ENCODE peak calls at places on chromosome 11, in seven cellular contexts. B, W, S, J, P, X and U are unnamed samples.

GRCh38 chr11:57456960-57457642 is 3.2 kb upstream of the RTN4RL2 start:
- DNase-seq in B (peak), W (no peak), S (peak), J (peak), P (peak), X (peak), U (peak)

GRCh38 chr11:27830206-27830605 is 130.0 kb upstream of the BDNF start:
- DNase-seq in B (no peak), W (no peak), S (no peak), J (no peak), P (no peak), X (peak), U (no peak)

GRCh38 chr11:116093481-116093880 is 589.3 kb upstream of the CADM1 start:
- DNase-seq in B (no peak), W (no peak), S (no peak), J (no peak), P (no peak), X (no peak), U (no peak)

GRCh38 chr11:133531971-133532651 is at the start of gene OPCML:
- DNase-seq in B (no peak), W (no peak), S (no peak), J (no peak), P (no peak), X (no peak), U (no peak)

GRCh38 chr11:113557926-113558325 is 82.7 kb upstream of the DRD2 start:
- DNase-seq in B (no peak), W (no peak), S (no peak), J (no peak), P (no peak), X (no peak), U (no peak)

GRCh38 chr11:102430158-102430836 is 22.3 kb downstream of the TMEM123 start:
- DNase-seq in B (no peak), W (no peak), S (no peak), J (peak), P (no peak), X (peak), U (no peak)

GRCh38 chr11:111922803-111923202 is 4.1 kb downstream of the C11orf52 start:
- DNase-seq in B (no peak), W (no peak), S (no peak), J (peak), P (peak), X (peak), U (peak)

GRCh38 chr11:108591893-108592292 is 1.7 kb downstream of the EXPH5 start:
- DNase-seq in B (no peak), W (no peak), S (no peak), J (no peak), P (no peak), X (no peak), U (no peak)

GRCh38 chr11:78987748-78988147 is 413.1 kb upstream of the NARS2 start:
- DNase-seq in B (no peak), W (no peak), S (no peak), J (no peak), P (no peak), X (no peak), U (no peak)

GRCh38 chr11:105489431-105489830 is 120.4 kb upstream of the GRIA4 start:
- DNase-seq in B (no peak), W (no peak), S (no peak), J (no peak), P (no peak), X (no peak), U (peak)

GRCh38 chr11:134524876-134525845 is 113.1 kb upstream of the B3GAT1 start:
- DNase-seq in B (peak), W (no peak), S (no peak), J (no peak), P (no peak), X (no peak), U (no peak)

GRCh38 chr11:77250881-77251640 is 50.4 kb downstream of the GDPD4 start:
- DNase-seq in B (no peak), W (peak), S (no peak), J (peak), P (peak), X (peak), U (peak)

GRCh38 chr11:106480581-106481185 is 403.2 kb downstream of the AASDHPPT start:
- DNase-seq in B (no peak), W (no peak), S (no peak), J (no peak), P (no peak), X (peak), U (peak)

GRCh38 chr11:106121570-106122320 is 44.3 kb downstream of the AASDHPPT start:
- DNase-seq in B (no peak), W (no peak), S (no peak), J (no peak), P (no peak), X (no peak), U (no peak)

GRCh38 chr11:48055292-48056132 is 75.2 kb downstream of the PTPRJ start:
- DNase-seq in B (no peak), W (no peak), S (no peak), J (peak), P (peak), X (peak), U (no peak)

GRCh38 chr11:75214411-75214821 is 26.2 kb upstream of the TPBGL start:
- DNase-seq in B (peak), W (peak), S (peak), J (peak), P (peak), X (peak), U (peak)

GRCh38 chr11:131980878-131981668 is 610.7 kb downstream of the NTM start:
- DNase-seq in B (no peak), W (no peak), S (no peak), J (no peak), P (no peak), X (no peak), U (no peak)
- H3K4me3 ChIP-seq in B (no peak), W (no peak), S (no peak), J (no peak), P (no peak), X (no peak), U (no peak)

GRCh38 chr11:31913985-31914384 is 102.9 kb upstream of the PAX6 start:
- DNase-seq in B (no peak), W (no peak), S (no peak), J (no peak), P (no peak), X (no peak), U (no peak)

GRCh38 chr11:31919175-31919574 is 108.1 kb upstream of the PAX6 start:
- DNase-seq in B (no peak), W (no peak), S (no peak), J (no peak), P (no peak), X (no peak), U (no peak)

GRCh38 chr11:31912808-31913207 is 101.7 kb upstream of the PAX6 start:
- DNase-seq in B (no peak), W (no peak), S (no peak), J (no peak), P (no peak), X (no peak), U (no peak)

GRCh38 chr11:31910950-31911576 is 99.9 kb upstream of the PAX6 start:
- DNase-seq in B (no peak), W (no peak), S (no peak), J (no peak), P (no peak), X (no peak), U (no peak)

DNA sequence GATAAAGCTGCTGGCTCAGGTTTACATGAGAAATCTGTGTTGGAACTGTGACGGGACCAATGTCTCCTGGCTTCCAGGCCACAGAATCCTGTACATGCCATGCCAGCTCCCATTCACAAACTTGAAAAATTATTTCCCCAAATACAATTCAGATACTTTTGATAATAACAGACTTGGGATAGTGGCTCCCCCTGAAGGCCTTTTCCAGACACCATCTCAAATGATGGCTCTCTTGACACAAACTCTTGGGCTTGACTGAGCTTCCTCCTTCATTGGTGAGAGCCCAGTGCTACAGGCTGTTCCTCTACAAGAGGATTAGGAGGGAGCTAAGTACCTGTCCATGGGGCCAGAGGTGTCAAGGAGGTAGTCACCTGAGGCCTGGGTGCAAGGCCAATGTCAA is 104.7 kb upstream of the PAX6 start:
- DNase-seq in B (no peak), W (no peak), S (no peak), J (no peak), P (no peak), X (no peak), U (no peak)
- TF ChIP-seq CTCF in B (no peak), W (no peak), S (peak), J (no peak), P (no peak), X (no peak), U (no peak)

DNA sequence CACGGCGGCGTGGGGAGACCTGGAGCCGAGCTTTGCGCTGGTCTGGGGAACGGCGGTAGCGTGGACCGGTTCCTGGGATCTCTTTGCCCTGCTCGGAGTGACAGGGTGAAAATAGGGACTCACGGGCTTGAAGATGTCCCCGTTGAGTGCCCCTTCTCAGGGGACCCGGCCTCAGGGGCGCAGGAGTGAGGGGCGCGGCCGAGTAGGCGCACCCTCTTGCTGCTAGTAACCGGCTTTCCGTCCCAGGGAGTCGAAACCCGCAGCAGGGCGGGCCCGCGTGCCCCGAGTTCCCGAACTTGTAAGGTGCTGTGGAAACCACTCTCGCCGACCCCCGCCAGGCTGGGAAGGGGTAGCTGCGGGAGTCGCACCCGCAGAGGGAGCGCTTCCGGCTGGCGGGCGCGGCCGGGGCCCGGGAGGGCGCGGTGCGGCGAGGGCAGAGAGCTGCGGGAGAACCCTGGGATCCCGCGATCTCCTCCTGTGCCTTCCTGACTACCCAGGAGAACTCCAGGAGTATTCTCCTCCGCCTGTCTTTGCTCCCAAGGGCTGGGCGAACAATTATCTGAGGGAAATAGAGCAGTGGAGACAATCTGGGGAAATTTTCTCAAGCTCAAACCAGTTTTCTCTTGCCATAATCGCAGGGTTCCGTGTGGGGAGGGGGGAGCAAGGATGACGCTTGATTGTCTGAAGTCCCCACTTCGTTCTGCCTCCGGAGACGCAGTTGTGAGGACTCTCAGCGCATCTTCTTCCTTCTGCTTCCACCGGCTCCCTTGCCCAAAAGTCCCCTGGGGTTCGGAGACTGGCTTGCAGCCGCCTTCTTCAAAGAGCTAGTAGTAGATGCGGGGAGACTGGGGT is 673 bp downstream of the NELL1 start:
- DNase-seq in B (no peak), W (no peak), S (no peak), J (no peak), P (no peak), X (no peak), U (no peak)
- H3K4me3 ChIP-seq in B (peak), W (no peak), S (no peak), J (no peak), P (no peak), X (no peak), U (no peak)

DNA sequence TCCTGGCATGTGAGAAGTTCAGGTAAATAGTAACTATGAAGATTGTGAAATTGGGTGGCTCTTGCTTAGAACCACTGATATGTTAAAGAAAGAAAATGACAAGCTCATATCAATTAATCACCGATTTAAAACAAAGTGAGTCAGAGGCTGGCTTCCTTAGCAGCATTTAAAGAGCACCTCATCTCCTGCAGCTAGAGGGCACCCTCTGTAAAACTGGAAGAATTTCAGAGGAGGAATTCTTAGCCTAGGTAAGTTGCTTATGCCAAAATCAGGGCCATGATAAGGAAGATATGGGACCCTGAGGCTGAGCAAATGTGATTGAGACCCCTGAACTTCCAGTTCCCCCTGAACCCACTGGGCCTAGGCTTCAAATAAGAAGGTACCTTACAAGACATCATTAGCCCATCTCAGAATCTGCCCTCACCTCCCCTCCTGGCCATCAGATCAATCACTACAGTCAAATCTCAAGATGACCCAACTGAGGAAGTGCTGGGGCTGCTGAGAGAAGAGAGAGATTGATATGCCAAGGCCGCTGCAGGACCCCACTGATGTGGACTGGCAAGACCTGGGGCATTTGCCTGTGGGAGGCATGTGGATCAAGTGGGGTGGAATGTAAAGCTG is 8.6 kb upstream of the CD3E start:
- DNase-seq in B (no peak), W (no peak), S (no peak), J (peak), P (peak), X (peak), U (peak)
- TF ChIP-seq CTCF in B (peak), W (peak), S (peak), J (peak), P (peak), X (peak), U (peak)

DNA sequence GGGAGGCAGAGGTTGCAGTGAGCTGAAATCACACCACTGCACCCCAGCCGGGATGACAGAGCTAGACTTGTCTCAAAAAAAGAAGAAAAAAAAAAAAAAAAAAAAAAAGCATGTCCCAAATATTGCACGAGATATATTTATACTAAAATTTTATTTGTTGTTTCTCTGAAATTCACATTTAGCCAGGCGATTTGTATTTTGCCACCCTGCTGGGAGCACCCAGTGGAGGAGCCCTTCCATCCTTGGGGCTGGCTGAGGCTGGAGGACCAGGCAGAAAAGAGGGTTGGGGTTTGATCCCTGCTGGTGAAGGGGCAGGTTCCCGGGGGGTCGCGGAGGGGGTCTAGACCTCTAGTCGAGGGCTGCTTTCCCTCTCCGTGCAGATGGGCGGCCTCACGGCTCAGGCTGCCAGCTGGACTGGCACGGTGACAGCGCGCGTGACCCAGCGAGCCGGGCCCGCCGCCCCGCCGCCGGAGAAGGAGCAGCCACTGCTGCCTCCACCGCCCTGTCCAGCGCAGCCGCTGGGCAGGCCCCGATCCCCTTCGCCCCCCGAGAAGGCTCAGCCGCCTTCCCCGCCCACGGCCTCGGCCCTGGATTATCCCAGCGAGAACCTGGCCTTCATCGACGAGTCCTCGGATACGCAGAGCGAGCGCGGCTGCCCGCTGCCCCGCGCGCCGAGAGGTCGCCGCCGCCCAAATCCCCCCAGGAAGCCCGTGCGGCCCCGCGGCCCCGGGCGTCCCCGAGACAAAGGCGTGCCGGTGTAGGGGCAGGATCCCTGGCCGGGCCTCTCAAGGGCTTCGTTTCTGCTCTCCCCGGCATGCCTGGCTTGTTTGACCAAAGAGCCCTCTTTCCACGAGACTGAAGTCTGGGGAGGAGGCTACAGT is 952 bp upstream of the CATSPERZ start:
- DNase-seq in B (peak), W (no peak), S (peak), J (no peak), P (no peak), X (no peak), U (no peak)
- H3K4me3 ChIP-seq in B (peak), W (peak), S (peak), J (no peak), P (peak), X (peak), U (no peak)

GRCh38 chr11:10414181-10414580 is 40.9 kb upstream of the AMPD3 start:
- DNase-seq in B (no peak), W (no peak), S (no peak), J (no peak), P (no peak), X (peak), U (no peak)

GRCh38 chr11:10414659-10415058 is 40.4 kb upstream of the AMPD3 start:
- DNase-seq in B (peak), W (no peak), S (peak), J (no peak), P (no peak), X (peak), U (peak)

GRCh38 chr11:10412266-10412665 is 42.8 kb upstream of the AMPD3 start:
- DNase-seq in B (no peak), W (no peak), S (no peak), J (no peak), P (peak), X (no peak), U (no peak)

GRCh38 chr11:10410844-10411200 is 44.2 kb upstream of the AMPD3 start:
- DNase-seq in B (no peak), W (no peak), S (no peak), J (no peak), P (no peak), X (no peak), U (no peak)

DNA sequence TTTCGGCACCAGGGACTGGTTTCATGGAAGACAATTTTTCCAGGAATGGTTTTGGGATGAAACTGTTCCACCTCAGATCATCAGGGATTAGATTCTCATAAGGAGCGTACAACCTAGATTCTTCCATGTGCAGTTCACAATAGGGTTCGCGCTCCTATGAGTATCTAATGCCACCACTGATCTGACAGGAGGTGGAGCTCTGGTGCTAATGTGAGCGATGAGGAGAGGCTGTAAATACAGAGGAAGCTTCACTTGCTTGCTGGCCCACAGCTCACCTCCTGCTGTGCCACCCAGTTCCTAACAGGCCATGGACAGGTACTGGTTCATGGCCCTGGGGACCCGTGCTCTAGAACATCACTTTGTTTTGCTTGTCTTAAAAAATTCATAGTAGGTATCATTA is 41.8 kb upstream of the AMPD3 start:
- DNase-seq in B (no peak), W (no peak), S (no peak), J (peak), P (peak), X (no peak), U (no peak)
- TF ChIP-seq CTCF in B (peak), W (peak), S (peak), J (peak), P (no peak), X (peak), U (no peak)